ENCODE peak calls at places on chromosome 17, in eight cellular contexts. D is iPS-NIHi11, K is glomerular endothelial cell, U is adipocyte, O is psoas muscle, A is transverse colon, R is iPS DF 19.7, S is RWPE1. F is an unnamed sample.

GRCh38 chr17:17214646-17215436 is 8.7 kb upstream of the PLD6 start:
- DNase-seq in D (no peak), K (no peak), U (no peak), O (no peak), A (no peak), R (no peak), S (no peak), F (no peak)

GRCh38 chr17:73910216-73910615 is 266.0 kb upstream of the SDK2 start:
- DNase-seq in D (no peak), K (no peak), U (no peak), O (no peak), A (no peak), R (no peak), S (no peak), F (no peak)

GRCh38 chr17:41678411-41678906 is 10.2 kb upstream of the EIF1 start:
- DNase-seq in D (no peak), K (no peak), U (no peak), O (no peak), A (no peak), R (no peak), S (no peak), F (no peak)

GRCh38 chr17:74199306-74200092 is 4.0 kb upstream of the RPL38 start:
- DNase-seq in D (peak), K (no peak), U (peak), O (peak), A (peak), R (no peak), S (peak), F (peak)

GRCh38 chr17:36148559-36149295 is 27.7 kb downstream of the TBC1D3B start:
- DNase-seq in D (peak), K (no peak), U (peak), O (peak), A (peak), R (peak), S (peak), F (peak)

GRCh38 chr17:53894591-53894990 is 71.9 kb downstream of the KIF2B start:
- DNase-seq in D (no peak), K (no peak), U (no peak), O (no peak), A (no peak), R (no peak), S (no peak), F (no peak)

GRCh38 chr17:21127508-21128077 is 829 bp downstream of the DHRS7B start:
- DNase-seq in D (no peak), K (no peak), U (peak), O (no peak), A (no peak), R (no peak), S (no peak), F (no peak)

GRCh38 chr17:83067071-83067717 is 12.2 kb upstream of the METRNL start:
- DNase-seq in D (no peak), K (no peak), U (no peak), O (peak), A (peak), R (no peak), S (no peak), F (peak)

GRCh38 chr17:43547659-43548256 is 1.6 kb upstream of the ETV4 start:
- DNase-seq in D (no peak), K (no peak), U (no peak), O (no peak), A (no peak), R (no peak), S (no peak), F (no peak)

GRCh38 chr17:29625037-29625750 is 2.5 kb upstream of the CORO6 start:
- DNase-seq in D (peak), K (no peak), U (no peak), O (peak), A (no peak), R (no peak), S (peak), F (no peak)

GRCh38 chr17:29215717-29216116 is 30.9 kb upstream of the CRYBA1 start:
- DNase-seq in D (no peak), K (no peak), U (no peak), O (no peak), A (no peak), R (no peak), S (no peak), F (no peak)

GRCh38 chr17:28712037-28712704 is 483 bp upstream of the PROCA1 start:
- DNase-seq in D (no peak), K (no peak), U (no peak), O (peak), A (peak), R (no peak), S (no peak), F (no peak)

GRCh38 chr17:35407531-35407930 is 24.8 kb downstream of the SLFN12 start:
- DNase-seq in D (peak), K (no peak), U (no peak), O (no peak), A (no peak), R (no peak), S (no peak), F (no peak)

GRCh38 chr17:51650772-51651171 is 390.4 kb downstream of the UTP18 start:
- DNase-seq in D (no peak), K (no peak), U (no peak), O (no peak), A (no peak), R (no peak), S (no peak), F (no peak)

GRCh38 chr17:7429722-7430121 is 1.1 kb downstream of the SPEM3 start:
- DNase-seq in D (no peak), K (no peak), U (no peak), O (no peak), A (no peak), R (no peak), S (no peak), F (no peak)

GRCh38 chr17:43399839-43400328 is 1.1 kb downstream of the ARL4D start:
- DNase-seq in D (no peak), K (no peak), U (no peak), O (no peak), A (no peak), R (no peak), S (no peak), F (no peak)

GRCh38 chr17:65561394-65562205 is at the start of gene AXIN2:
- DNase-seq in D (peak), K (no peak), U (peak), O (peak), A (peak), R (no peak), S (peak), F (peak)

GRCh38 chr17:42329025-42329976 is 41.0 kb downstream of the STAT5A start:
- DNase-seq in D (peak), K (no peak), U (peak), O (no peak), A (no peak), R (peak), S (peak), F (peak)

GRCh38 chr17:39676198-39676819 is 8.1 kb downstream of the PNMT start:
- DNase-seq in D (no peak), K (no peak), U (no peak), O (no peak), A (peak), R (no peak), S (no peak), F (no peak)

GRCh38 chr17:1077536-1078061 is 80.7 kb downstream of the TIMM22 start:
- DNase-seq in D (no peak), K (no peak), U (no peak), O (peak), A (no peak), R (no peak), S (no peak), F (no peak)

GRCh38 chr17:74031314-74032080 is 172.0 kb upstream of the RPL38 start:
- DNase-seq in D (no peak), K (no peak), U (no peak), O (no peak), A (no peak), R (no peak), S (no peak), F (no peak)

GRCh38 chr17:78753316-78754250 is 28.5 kb downstream of the CYTH1 start:
- DNase-seq in D (no peak), K (no peak), U (no peak), O (no peak), A (no peak), R (no peak), S (no peak), F (no peak)

GRCh38 chr17:68706351-68706750 is 105.2 kb upstream of the FAM20A start:
- DNase-seq in D (no peak), K (no peak), U (peak), O (no peak), A (no peak), R (no peak), S (no peak), F (no peak)

GRCh38 chr17:73196500-73196899 is 3.6 kb downstream of the COG1 start:
- DNase-seq in D (no peak), K (no peak), U (peak), O (peak), A (peak), R (no peak), S (no peak), F (no peak)

GRCh38 chr17:63988741-63989621 is 9.2 kb upstream of the PRR29 start:
- DNase-seq in D (peak), K (no peak), U (no peak), O (peak), A (no peak), R (no peak), S (no peak), F (peak)

GRCh38 chr17:78597923-78598545 is 20.8 kb upstream of the DNAH17 start:
- DNase-seq in D (no peak), K (no peak), U (peak), O (no peak), A (no peak), R (no peak), S (no peak), F (no peak)

GRCh38 chr17:82495844-82496528 is 23.5 kb upstream of the FOXK2 start:
- DNase-seq in D (peak), K (no peak), U (no peak), O (no peak), A (peak), R (peak), S (peak), F (peak)

GRCh38 chr17:3003401-3004149 is 59.8 kb downstream of the OR1D5 start:
- DNase-seq in D (no peak), K (no peak), U (no peak), O (peak), A (peak), R (no peak), S (no peak), F (no peak)

F was measured in H1.